ENCODE peak calls at places on chromosomes 12 and 14, in seven cellular contexts. S, T, C, H, V, Y and D are unnamed samples. For H3K27me3, the result is how much of the 10 kb centered on the place peaks cover.

GRCh38 chr12:13571035-13571434 is 374.5 kb downstream of the EMP1 start:
- DNase-seq in S (no peak), T (no peak), C (no peak), H (no peak), V (no peak), Y (no peak), D (no peak)

GRCh38 chr14:99995700-99996356 is 69.4 kb upstream of the EVL start:
- DNase-seq in S (peak), T (peak), C (no peak), H (peak), V (peak), Y (peak), D (peak)

GRCh38 chr12:43337571-43338497 is 214.2 kb downstream of the ADAMTS20 start:
- DNase-seq in S (no peak), T (no peak), C (no peak), H (no peak), V (no peak), Y (peak), D (no peak)

GRCh38 chr14:74661726-74662450 is 49.9 kb upstream of the LTBP2 start:
- DNase-seq in S (no peak), T (peak), C (no peak), H (no peak), V (no peak), Y (no peak), D (no peak)

GRCh38 chr14:67950386-67950785 is 130.8 kb downstream of the RAD51B start:
- DNase-seq in S (no peak), T (no peak), C (no peak), H (no peak), V (no peak), Y (no peak), D (no peak)

GRCh38 chr12:121917950-121918678 is at the start of gene CFAP251:
- DNase-seq in S (peak), T (peak), C (peak), H (peak), V (peak), Y (peak), D (peak)

GRCh38 chr14:93788557-93789365 is 476 bp upstream of the PRIMA1 start:
- DNase-seq in S (no peak), T (peak), C (peak), H (peak), V (no peak), Y (peak), D (no peak)

GRCh38 chr14:21617614-21618013 is 17.1 kb downstream of the OR10G2 start:
- DNase-seq in S (no peak), T (no peak), C (no peak), H (no peak), V (no peak), Y (no peak), D (no peak)

GRCh38 chr12:48796976-48797375 is 8.1 kb upstream of the ADCY6 start:
- DNase-seq in S (no peak), T (no peak), C (no peak), H (no peak), V (no peak), Y (peak), D (no peak)

GRCh38 chr14:100557658-100558057 is 29.6 kb downstream of the BEGAIN start:
- DNase-seq in S (no peak), T (no peak), C (no peak), H (no peak), V (no peak), Y (peak), D (no peak)

GRCh38 chr14:92568621-92569479 is 55.3 kb downstream of the RIN3 start:
- DNase-seq in S (peak), T (peak), C (no peak), H (no peak), V (peak), Y (no peak), D (no peak)

GRCh38 chr12:56188786-56189335 is 422 bp downstream of the SMARCC2 start:
- DNase-seq in S (no peak), T (no peak), C (no peak), H (peak), V (peak), Y (peak), D (no peak)

GRCh38 chr12:110312581-110313360 is 31.7 kb downstream of the ATP2A2 start:
- DNase-seq in S (no peak), T (no peak), C (no peak), H (no peak), V (no peak), Y (peak), D (peak)

GRCh38 chr14:38554046-38554445 is 298.2 kb upstream of the CLEC14A start:
- DNase-seq in S (no peak), T (no peak), C (no peak), H (no peak), V (no peak), Y (peak), D (no peak)

GRCh38 chr12:5497329-5498058 is 65.6 kb downstream of the NTF3 start:
- DNase-seq in S (no peak), T (no peak), C (no peak), H (no peak), V (no peak), Y (peak), D (no peak)

GRCh38 chr14:64706552-64707193 is 2.4 kb downstream of the PLEKHG3 start:
- DNase-seq in S (no peak), T (peak), C (peak), H (no peak), V (no peak), Y (no peak), D (no peak)

GRCh38 chr14:32027255-32027939 is 49.7 kb upstream of the ARHGAP5 start:
- DNase-seq in S (no peak), T (no peak), C (no peak), H (no peak), V (no peak), Y (peak), D (peak)

GRCh38 chr14:56195727-56196126 is 77.5 kb downstream of the PELI2 start:
- DNase-seq in S (peak), T (peak), C (no peak), H (no peak), V (no peak), Y (peak), D (no peak)

GRCh38 chr12:94262228-94263010 is 114.0 kb downstream of the PLXNC1 start:
- DNase-seq in S (no peak), T (peak), C (peak), H (peak), V (peak), Y (peak), D (peak)

GRCh38 chr14:97138801-97139200 is 341.6 kb downstream of the VRK1 start:
- DNase-seq in S (no peak), T (no peak), C (no peak), H (no peak), V (no peak), Y (no peak), D (no peak)

DNA sequence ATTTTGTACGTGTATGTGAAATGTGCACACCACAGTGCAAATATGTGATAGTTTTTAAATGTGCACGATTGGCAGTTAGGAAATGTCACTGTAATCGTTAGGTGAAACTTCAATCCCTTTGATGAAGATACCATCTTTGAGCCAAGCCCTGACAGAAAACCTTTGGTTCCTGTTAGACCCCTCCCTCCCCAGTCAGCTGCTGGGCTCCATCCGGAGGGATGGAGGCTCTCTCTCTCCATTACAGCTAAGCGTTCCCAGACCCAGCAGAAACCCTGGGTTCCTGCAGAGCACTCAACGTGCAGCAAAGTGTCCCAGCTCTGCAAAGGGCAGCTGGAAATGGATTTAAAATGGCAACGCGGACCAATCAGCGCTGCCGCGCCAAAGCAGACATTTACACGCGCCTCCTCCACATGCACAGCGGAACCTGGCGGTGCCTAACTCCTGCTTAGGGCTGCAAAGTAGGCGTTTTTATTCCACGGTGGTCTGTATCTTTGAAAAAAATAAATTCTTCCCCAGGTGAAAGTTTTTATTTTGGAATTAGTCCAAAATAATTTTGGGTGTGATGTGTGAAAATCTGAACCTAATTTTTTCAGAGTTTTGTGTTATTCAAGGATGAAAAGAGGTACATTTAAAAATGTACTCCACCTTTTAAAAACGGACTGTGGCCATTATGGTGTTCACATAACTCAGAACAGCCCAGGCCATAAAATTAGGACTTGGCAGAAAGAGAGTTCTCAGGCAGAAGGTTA is 1.4 kb upstream of the HMGA2 start:
- DNase-seq in S (no peak), T (peak), C (no peak), H (no peak), V (no peak), Y (peak), D (peak)
- H3K27me3 ChIP-seq in S (under half), T (under half), C (half or more), H (under half), V (under half), Y (under half), D (under half)

DNA sequence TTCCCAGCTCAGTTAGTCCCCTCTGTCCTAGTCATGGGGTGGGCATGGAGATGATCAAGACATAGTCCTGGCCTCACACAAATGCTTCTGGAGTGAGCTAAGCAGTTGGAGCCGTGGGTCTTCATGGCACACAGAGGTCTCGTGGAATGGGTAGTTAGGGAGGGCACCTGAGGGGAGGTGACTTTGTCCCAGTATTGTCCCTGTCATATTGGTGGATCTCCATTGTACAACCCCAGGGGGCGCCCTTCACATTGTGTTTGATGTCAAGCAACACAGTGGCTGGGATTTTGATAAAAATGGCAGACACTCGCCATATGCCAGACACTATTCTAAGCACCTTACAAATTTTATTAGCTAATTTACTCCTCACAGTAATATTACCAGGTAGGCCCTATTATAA is 175.4 kb upstream of the LHX5 start:
- DNase-seq in S (no peak), T (no peak), C (no peak), H (no peak), V (no peak), Y (no peak), D (no peak)
- H3K27me3 ChIP-seq in S (under half), T (under half), C (under half), H (under half), V (under half), Y (under half), D (under half)

GRCh38 chr12:126704609-126705008 is 1562.4 kb upstream of the TMEM132C start:
- DNase-seq in S (no peak), T (no peak), C (no peak), H (no peak), V (no peak), Y (no peak), D (no peak)

GRCh38 chr12:126706300-126706699 is 1560.7 kb upstream of the TMEM132C start:
- DNase-seq in S (no peak), T (no peak), C (no peak), H (no peak), V (no peak), Y (no peak), D (no peak)

DNA sequence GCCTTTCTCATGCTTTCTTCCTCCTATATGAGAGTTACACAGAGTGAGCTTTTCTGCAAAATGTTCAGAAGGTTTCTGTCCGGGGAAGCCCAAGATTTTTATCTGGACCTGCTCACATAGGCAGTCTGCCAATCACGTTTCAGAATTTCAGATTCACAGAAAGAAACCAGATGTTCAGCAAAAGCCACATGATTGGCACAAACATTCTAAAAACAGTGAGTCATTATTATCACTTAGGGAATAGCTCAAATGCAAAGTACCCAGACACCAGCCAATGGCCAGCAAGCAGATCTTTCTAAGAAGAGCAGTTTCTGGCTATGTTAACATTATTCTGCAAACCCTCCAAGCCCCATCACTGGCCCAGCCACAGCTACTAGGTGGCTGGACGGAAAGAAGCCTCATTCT is 1558.5 kb upstream of the TMEM132C start:
- DNase-seq in S (peak), T (no peak), C (no peak), H (no peak), V (no peak), Y (peak), D (no peak)
- H3K27me3 ChIP-seq in S (under half), T (under half), C (under half), H (under half), V (under half), Y (under half), D (under half)

GRCh38 chr12:108232565-108232964 is 103.5 kb downstream of the WSCD2 start:
- DNase-seq in S (no peak), T (no peak), C (no peak), H (no peak), V (no peak), Y (no peak), D (no peak)

GRCh38 chr12:108235231-108235959 is 103.7 kb downstream of the CMKLR1 start:
- DNase-seq in S (no peak), T (no peak), C (no peak), H (no peak), V (no peak), Y (no peak), D (no peak)

GRCh38 chr12:108231909-108232434 is 102.9 kb downstream of the WSCD2 start:
- DNase-seq in S (no peak), T (no peak), C (no peak), H (no peak), V (no peak), Y (no peak), D (no peak)

GRCh38 chr12:108236366-108236765 is 102.7 kb downstream of the CMKLR1 start:
- DNase-seq in S (no peak), T (no peak), C (no peak), H (no peak), V (no peak), Y (no peak), D (no peak)

DNA sequence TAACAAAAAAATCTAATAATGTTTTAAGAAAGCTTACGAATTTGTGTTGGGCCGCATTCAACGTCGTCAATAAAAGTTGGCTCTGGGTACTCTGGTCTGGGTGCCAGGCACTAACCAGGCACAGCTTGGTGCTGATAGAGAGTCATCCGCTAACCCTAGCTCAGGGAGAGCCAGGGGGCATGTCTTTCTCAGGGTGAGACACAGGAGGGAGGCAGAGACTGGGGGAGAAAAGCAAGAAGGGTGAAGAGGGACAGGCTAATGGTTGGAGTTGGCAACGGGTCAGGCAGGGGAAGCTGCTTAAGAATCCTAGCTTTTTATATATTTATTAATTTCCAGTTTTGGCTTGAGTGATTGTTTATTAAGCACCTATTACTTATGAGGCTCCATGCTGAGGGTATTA is 105.0 kb downstream of the CMKLR1 start:
- DNase-seq in S (no peak), T (peak), C (no peak), H (no peak), V (no peak), Y (peak), D (no peak)
- H3K27me3 ChIP-seq in S (under half), T (under half), C (under half), H (under half), V (under half), Y (under half), D (under half)